ENCODE peak calls at places on chromosomes 6 and 20, in eight cellular contexts. One of them, this sample, is unnamed.

GRCh38 chr6:106894978-106895702 is 79.4 kb downstream of the CD24 start:
- DNase-seq in stimulated activated naive B cell treated with anti-CD40 and anti-IgM and Interleukin-4, amounts not matched to agents 10 μg/mL and 1 μg/mL and 100 μg/mL, for 72 hours: no peak
- DNase-seq in T-helper 2 cell: no peak
- DNase-seq in activated CD4-positive, alpha-beta T cell treated with anti-CD3 and anti-CD28 coated beads, Interleukin-2, amount 10 ng/mL, durations not matched to agents 7 days and 5 days: no peak
- DNase-seq in HS-5: peak; percentile 2
- DNase-seq in stimulated activated CD8-positive, alpha-beta memory T cell treated with anti-CD3 and anti-CD28 coated beads, Interleukin-7, amount 100 ng/mL, for 1 hour: no peak
- DNase-seq in CD8-positive, alpha-beta T cell: no peak
- DNase-seq in stimulated activated naive CD4-positive, alpha-beta T cell: no peak
- DNase-seq in this sample: peak; percentile 20

GRCh38 chr6:105432797-105433196 is 29.9 kb upstream of the PREP start:
- DNase-seq in stimulated activated naive B cell treated with anti-CD40 and anti-IgM and Interleukin-4, amounts not matched to agents 10 μg/mL and 1 μg/mL and 100 μg/mL, for 72 hours: no peak
- DNase-seq in T-helper 2 cell: no peak
- DNase-seq in activated CD4-positive, alpha-beta T cell treated with anti-CD3 and anti-CD28 coated beads, Interleukin-2, amount 10 ng/mL, durations not matched to agents 7 days and 5 days: no peak
- DNase-seq in HS-5: peak; percentile 88
- DNase-seq in stimulated activated CD8-positive, alpha-beta memory T cell treated with anti-CD3 and anti-CD28 coated beads, Interleukin-7, amount 100 ng/mL, for 1 hour: no peak
- DNase-seq in CD8-positive, alpha-beta T cell: no peak
- DNase-seq in stimulated activated naive CD4-positive, alpha-beta T cell: no peak
- DNase-seq in this sample: peak; percentile 85

GRCh38 chr20:36830791-36831691 is 44.9 kb upstream of the TLDC2 start:
- DNase-seq in stimulated activated naive B cell treated with anti-CD40 and anti-IgM and Interleukin-4, amounts not matched to agents 10 μg/mL and 1 μg/mL and 100 μg/mL, for 72 hours: no peak
- DNase-seq in T-helper 2 cell: no peak
- DNase-seq in activated CD4-positive, alpha-beta T cell treated with anti-CD3 and anti-CD28 coated beads, Interleukin-2, amount 10 ng/mL, durations not matched to agents 7 days and 5 days: no peak
- DNase-seq in HS-5: no peak
- DNase-seq in stimulated activated CD8-positive, alpha-beta memory T cell treated with anti-CD3 and anti-CD28 coated beads, Interleukin-7, amount 100 ng/mL, for 1 hour: no peak
- DNase-seq in CD8-positive, alpha-beta T cell: no peak
- DNase-seq in stimulated activated naive CD4-positive, alpha-beta T cell: no peak
- DNase-seq in this sample: no peak

GRCh38 chr20:13205402-13205801 is 15.7 kb upstream of the ISM1 start:
- DNase-seq in stimulated activated naive B cell treated with anti-CD40 and anti-IgM and Interleukin-4, amounts not matched to agents 10 μg/mL and 1 μg/mL and 100 μg/mL, for 72 hours: no peak
- DNase-seq in T-helper 2 cell: no peak
- DNase-seq in activated CD4-positive, alpha-beta T cell treated with anti-CD3 and anti-CD28 coated beads, Interleukin-2, amount 10 ng/mL, durations not matched to agents 7 days and 5 days: no peak
- DNase-seq in HS-5: no peak
- DNase-seq in stimulated activated CD8-positive, alpha-beta memory T cell treated with anti-CD3 and anti-CD28 coated beads, Interleukin-7, amount 100 ng/mL, for 1 hour: no peak
- DNase-seq in CD8-positive, alpha-beta T cell: no peak
- DNase-seq in stimulated activated naive CD4-positive, alpha-beta T cell: no peak
- DNase-seq in this sample: no peak

GRCh38 chr6:111269401-111269970 is 182.2 kb downstream of the SLC16A10 start:
- DNase-seq in stimulated activated naive B cell treated with anti-CD40 and anti-IgM and Interleukin-4, amounts not matched to agents 10 μg/mL and 1 μg/mL and 100 μg/mL, for 72 hours: no peak
- DNase-seq in T-helper 2 cell: no peak
- DNase-seq in activated CD4-positive, alpha-beta T cell treated with anti-CD3 and anti-CD28 coated beads, Interleukin-2, amount 10 ng/mL, durations not matched to agents 7 days and 5 days: no peak
- DNase-seq in HS-5: no peak
- DNase-seq in stimulated activated CD8-positive, alpha-beta memory T cell treated with anti-CD3 and anti-CD28 coated beads, Interleukin-7, amount 100 ng/mL, for 1 hour: no peak
- DNase-seq in CD8-positive, alpha-beta T cell: no peak
- DNase-seq in stimulated activated naive CD4-positive, alpha-beta T cell: no peak
- DNase-seq in this sample: no peak

GRCh38 chr6:152404936-152405595 is 232.1 kb downstream of the SYNE1 start:
- DNase-seq in stimulated activated naive B cell treated with anti-CD40 and anti-IgM and Interleukin-4, amounts not matched to agents 10 μg/mL and 1 μg/mL and 100 μg/mL, for 72 hours: no peak
- DNase-seq in T-helper 2 cell: no peak
- DNase-seq in activated CD4-positive, alpha-beta T cell treated with anti-CD3 and anti-CD28 coated beads, Interleukin-2, amount 10 ng/mL, durations not matched to agents 7 days and 5 days: no peak
- DNase-seq in HS-5: no peak
- DNase-seq in stimulated activated CD8-positive, alpha-beta memory T cell treated with anti-CD3 and anti-CD28 coated beads, Interleukin-7, amount 100 ng/mL, for 1 hour: no peak
- DNase-seq in CD8-positive, alpha-beta T cell: no peak
- DNase-seq in stimulated activated naive CD4-positive, alpha-beta T cell: no peak
- DNase-seq in this sample: no peak

GRCh38 chr6:38349795-38350194 is 289.9 kb downstream of the BTBD9 start:
- DNase-seq in stimulated activated naive B cell treated with anti-CD40 and anti-IgM and Interleukin-4, amounts not matched to agents 10 μg/mL and 1 μg/mL and 100 μg/mL, for 72 hours: no peak
- DNase-seq in T-helper 2 cell: no peak
- DNase-seq in activated CD4-positive, alpha-beta T cell treated with anti-CD3 and anti-CD28 coated beads, Interleukin-2, amount 10 ng/mL, durations not matched to agents 7 days and 5 days: no peak
- DNase-seq in HS-5: no peak
- DNase-seq in stimulated activated CD8-positive, alpha-beta memory T cell treated with anti-CD3 and anti-CD28 coated beads, Interleukin-7, amount 100 ng/mL, for 1 hour: no peak
- DNase-seq in CD8-positive, alpha-beta T cell: no peak
- DNase-seq in stimulated activated naive CD4-positive, alpha-beta T cell: no peak
- DNase-seq in this sample: peak; percentile 71

GRCh38 chr6:343960-344815 is 47.4 kb upstream of the IRF4 start:
- DNase-seq in stimulated activated naive B cell treated with anti-CD40 and anti-IgM and Interleukin-4, amounts not matched to agents 10 μg/mL and 1 μg/mL and 100 μg/mL, for 72 hours: no peak
- DNase-seq in T-helper 2 cell: no peak
- DNase-seq in activated CD4-positive, alpha-beta T cell treated with anti-CD3 and anti-CD28 coated beads, Interleukin-2, amount 10 ng/mL, durations not matched to agents 7 days and 5 days: no peak
- DNase-seq in HS-5: no peak
- DNase-seq in stimulated activated CD8-positive, alpha-beta memory T cell treated with anti-CD3 and anti-CD28 coated beads, Interleukin-7, amount 100 ng/mL, for 1 hour: no peak
- DNase-seq in CD8-positive, alpha-beta T cell: no peak
- DNase-seq in stimulated activated naive CD4-positive, alpha-beta T cell: no peak
- DNase-seq in this sample: no peak

GRCh38 chr20:8152183-8152582 is 20.1 kb downstream of the PLCB1 start:
- DNase-seq in stimulated activated naive B cell treated with anti-CD40 and anti-IgM and Interleukin-4, amounts not matched to agents 10 μg/mL and 1 μg/mL and 100 μg/mL, for 72 hours: no peak
- DNase-seq in T-helper 2 cell: no peak
- DNase-seq in activated CD4-positive, alpha-beta T cell treated with anti-CD3 and anti-CD28 coated beads, Interleukin-2, amount 10 ng/mL, durations not matched to agents 7 days and 5 days: no peak
- DNase-seq in HS-5: no peak
- DNase-seq in stimulated activated CD8-positive, alpha-beta memory T cell treated with anti-CD3 and anti-CD28 coated beads, Interleukin-7, amount 100 ng/mL, for 1 hour: no peak
- DNase-seq in CD8-positive, alpha-beta T cell: no peak
- DNase-seq in stimulated activated naive CD4-positive, alpha-beta T cell: no peak
- DNase-seq in this sample: no peak

GRCh38 chr20:50858525-50858924 is 63.7 kb downstream of the BCAS4 start:
- DNase-seq in stimulated activated naive B cell treated with anti-CD40 and anti-IgM and Interleukin-4, amounts not matched to agents 10 μg/mL and 1 μg/mL and 100 μg/mL, for 72 hours: no peak
- DNase-seq in T-helper 2 cell: no peak
- DNase-seq in activated CD4-positive, alpha-beta T cell treated with anti-CD3 and anti-CD28 coated beads, Interleukin-2, amount 10 ng/mL, durations not matched to agents 7 days and 5 days: no peak
- DNase-seq in HS-5: no peak
- DNase-seq in stimulated activated CD8-positive, alpha-beta memory T cell treated with anti-CD3 and anti-CD28 coated beads, Interleukin-7, amount 100 ng/mL, for 1 hour: no peak
- DNase-seq in CD8-positive, alpha-beta T cell: no peak
- DNase-seq in stimulated activated naive CD4-positive, alpha-beta T cell: no peak
- DNase-seq in this sample: no peak

GRCh38 chr6:15026832-15027231 is 219.0 kb upstream of the JARID2 start:
- DNase-seq in stimulated activated naive B cell treated with anti-CD40 and anti-IgM and Interleukin-4, amounts not matched to agents 10 μg/mL and 1 μg/mL and 100 μg/mL, for 72 hours: no peak
- DNase-seq in T-helper 2 cell: no peak
- DNase-seq in activated CD4-positive, alpha-beta T cell treated with anti-CD3 and anti-CD28 coated beads, Interleukin-2, amount 10 ng/mL, durations not matched to agents 7 days and 5 days: no peak
- DNase-seq in HS-5: no peak
- DNase-seq in stimulated activated CD8-positive, alpha-beta memory T cell treated with anti-CD3 and anti-CD28 coated beads, Interleukin-7, amount 100 ng/mL, for 1 hour: no peak
- DNase-seq in CD8-positive, alpha-beta T cell: no peak
- DNase-seq in stimulated activated naive CD4-positive, alpha-beta T cell: no peak
- DNase-seq in this sample: no peak

GRCh38 chr20:36298795-36299339 is 7.3 kb upstream of the DLGAP4 start:
- DNase-seq in stimulated activated naive B cell treated with anti-CD40 and anti-IgM and Interleukin-4, amounts not matched to agents 10 μg/mL and 1 μg/mL and 100 μg/mL, for 72 hours: no peak
- DNase-seq in T-helper 2 cell: no peak
- DNase-seq in activated CD4-positive, alpha-beta T cell treated with anti-CD3 and anti-CD28 coated beads, Interleukin-2, amount 10 ng/mL, durations not matched to agents 7 days and 5 days: no peak
- DNase-seq in HS-5: no peak
- DNase-seq in stimulated activated CD8-positive, alpha-beta memory T cell treated with anti-CD3 and anti-CD28 coated beads, Interleukin-7, amount 100 ng/mL, for 1 hour: no peak
- DNase-seq in CD8-positive, alpha-beta T cell: no peak
- DNase-seq in stimulated activated naive CD4-positive, alpha-beta T cell: no peak
- DNase-seq in this sample: no peak

GRCh38 chr6:33197431-33198048 is 2.9 kb downstream of the RXRB start:
- DNase-seq in stimulated activated naive B cell treated with anti-CD40 and anti-IgM and Interleukin-4, amounts not matched to agents 10 μg/mL and 1 μg/mL and 100 μg/mL, for 72 hours: no peak
- DNase-seq in T-helper 2 cell: no peak
- DNase-seq in activated CD4-positive, alpha-beta T cell treated with anti-CD3 and anti-CD28 coated beads, Interleukin-2, amount 10 ng/mL, durations not matched to agents 7 days and 5 days: peak; percentile 54
- DNase-seq in HS-5: no peak
- DNase-seq in stimulated activated CD8-positive, alpha-beta memory T cell treated with anti-CD3 and anti-CD28 coated beads, Interleukin-7, amount 100 ng/mL, for 1 hour: no peak
- DNase-seq in CD8-positive, alpha-beta T cell: no peak
- DNase-seq in stimulated activated naive CD4-positive, alpha-beta T cell: peak; percentile 23
- DNase-seq in this sample: peak; percentile 45

GRCh38 chr6:129105035-129105434 is 222.1 kb downstream of the LAMA2 start:
- DNase-seq in stimulated activated naive B cell treated with anti-CD40 and anti-IgM and Interleukin-4, amounts not matched to agents 10 μg/mL and 1 μg/mL and 100 μg/mL, for 72 hours: no peak
- DNase-seq in T-helper 2 cell: no peak
- DNase-seq in activated CD4-positive, alpha-beta T cell treated with anti-CD3 and anti-CD28 coated beads, Interleukin-2, amount 10 ng/mL, durations not matched to agents 7 days and 5 days: no peak
- DNase-seq in HS-5: no peak
- DNase-seq in stimulated activated CD8-positive, alpha-beta memory T cell treated with anti-CD3 and anti-CD28 coated beads, Interleukin-7, amount 100 ng/mL, for 1 hour: no peak
- DNase-seq in CD8-positive, alpha-beta T cell: no peak
- DNase-seq in stimulated activated naive CD4-positive, alpha-beta T cell: no peak
- DNase-seq in this sample: no peak

GRCh38 chr6:43401730-43402129 is 25.6 kb upstream of the ABCC10 start:
- DNase-seq in stimulated activated naive B cell treated with anti-CD40 and anti-IgM and Interleukin-4, amounts not matched to agents 10 μg/mL and 1 μg/mL and 100 μg/mL, for 72 hours: no peak
- DNase-seq in T-helper 2 cell: no peak
- DNase-seq in activated CD4-positive, alpha-beta T cell treated with anti-CD3 and anti-CD28 coated beads, Interleukin-2, amount 10 ng/mL, durations not matched to agents 7 days and 5 days: no peak
- DNase-seq in HS-5: no peak
- DNase-seq in stimulated activated CD8-positive, alpha-beta memory T cell treated with anti-CD3 and anti-CD28 coated beads, Interleukin-7, amount 100 ng/mL, for 1 hour: no peak
- DNase-seq in CD8-positive, alpha-beta T cell: no peak
- DNase-seq in stimulated activated naive CD4-positive, alpha-beta T cell: no peak
- DNase-seq in this sample: no peak

GRCh38 chr6:148021715-148022114 is 320.9 kb upstream of the SASH1 start:
- DNase-seq in stimulated activated naive B cell treated with anti-CD40 and anti-IgM and Interleukin-4, amounts not matched to agents 10 μg/mL and 1 μg/mL and 100 μg/mL, for 72 hours: no peak
- DNase-seq in T-helper 2 cell: no peak
- DNase-seq in activated CD4-positive, alpha-beta T cell treated with anti-CD3 and anti-CD28 coated beads, Interleukin-2, amount 10 ng/mL, durations not matched to agents 7 days and 5 days: no peak
- DNase-seq in HS-5: no peak
- DNase-seq in stimulated activated CD8-positive, alpha-beta memory T cell treated with anti-CD3 and anti-CD28 coated beads, Interleukin-7, amount 100 ng/mL, for 1 hour: no peak
- DNase-seq in CD8-positive, alpha-beta T cell: no peak
- DNase-seq in stimulated activated naive CD4-positive, alpha-beta T cell: no peak
- DNase-seq in this sample: no peak

GRCh38 chr20:49757597-49757996 is 43.9 kb upstream of the B4GALT5 start:
- DNase-seq in stimulated activated naive B cell treated with anti-CD40 and anti-IgM and Interleukin-4, amounts not matched to agents 10 μg/mL and 1 μg/mL and 100 μg/mL, for 72 hours: no peak
- DNase-seq in T-helper 2 cell: no peak
- DNase-seq in activated CD4-positive, alpha-beta T cell treated with anti-CD3 and anti-CD28 coated beads, Interleukin-2, amount 10 ng/mL, durations not matched to agents 7 days and 5 days: no peak
- DNase-seq in HS-5: no peak
- DNase-seq in stimulated activated CD8-positive, alpha-beta memory T cell treated with anti-CD3 and anti-CD28 coated beads, Interleukin-7, amount 100 ng/mL, for 1 hour: no peak
- DNase-seq in CD8-positive, alpha-beta T cell: no peak
- DNase-seq in stimulated activated naive CD4-positive, alpha-beta T cell: no peak
- DNase-seq in this sample: no peak

GRCh38 chr6:113450061-113450465 is 407.1 kb upstream of the MARCKS start:
- DNase-seq in stimulated activated naive B cell treated with anti-CD40 and anti-IgM and Interleukin-4, amounts not matched to agents 10 μg/mL and 1 μg/mL and 100 μg/mL, for 72 hours: no peak
- DNase-seq in T-helper 2 cell: no peak
- DNase-seq in activated CD4-positive, alpha-beta T cell treated with anti-CD3 and anti-CD28 coated beads, Interleukin-2, amount 10 ng/mL, durations not matched to agents 7 days and 5 days: no peak
- DNase-seq in HS-5: no peak
- DNase-seq in stimulated activated CD8-positive, alpha-beta memory T cell treated with anti-CD3 and anti-CD28 coated beads, Interleukin-7, amount 100 ng/mL, for 1 hour: no peak
- DNase-seq in CD8-positive, alpha-beta T cell: no peak
- DNase-seq in stimulated activated naive CD4-positive, alpha-beta T cell: no peak
- DNase-seq in this sample: no peak

GRCh38 chr20:20360464-20360863 is 7.4 kb upstream of the INSM1 start:
- DNase-seq in stimulated activated naive B cell treated with anti-CD40 and anti-IgM and Interleukin-4, amounts not matched to agents 10 μg/mL and 1 μg/mL and 100 μg/mL, for 72 hours: no peak
- DNase-seq in T-helper 2 cell: no peak
- DNase-seq in activated CD4-positive, alpha-beta T cell treated with anti-CD3 and anti-CD28 coated beads, Interleukin-2, amount 10 ng/mL, durations not matched to agents 7 days and 5 days: peak; percentile 38
- DNase-seq in HS-5: peak; percentile 28
- DNase-seq in stimulated activated CD8-positive, alpha-beta memory T cell treated with anti-CD3 and anti-CD28 coated beads, Interleukin-7, amount 100 ng/mL, for 1 hour: no peak
- DNase-seq in CD8-positive, alpha-beta T cell: peak; percentile 4
- DNase-seq in stimulated activated naive CD4-positive, alpha-beta T cell: no peak
- DNase-seq in this sample: peak; percentile 27

GRCh38 chr6:90175627-90176538 is 120.8 kb downstream of the BACH2 start:
- DNase-seq in stimulated activated naive B cell treated with anti-CD40 and anti-IgM and Interleukin-4, amounts not matched to agents 10 μg/mL and 1 μg/mL and 100 μg/mL, for 72 hours: peak; percentile 78
- DNase-seq in T-helper 2 cell: no peak
- DNase-seq in activated CD4-positive, alpha-beta T cell treated with anti-CD3 and anti-CD28 coated beads, Interleukin-2, amount 10 ng/mL, durations not matched to agents 7 days and 5 days: peak; percentile 38
- DNase-seq in HS-5: no peak
- DNase-seq in stimulated activated CD8-positive, alpha-beta memory T cell treated with anti-CD3 and anti-CD28 coated beads, Interleukin-7, amount 100 ng/mL, for 1 hour: no peak
- DNase-seq in CD8-positive, alpha-beta T cell: no peak
- DNase-seq in stimulated activated naive CD4-positive, alpha-beta T cell: peak; percentile 34
- DNase-seq in this sample: no peak

GRCh38 chr6:4313044-4313686 is 177.8 kb upstream of the ECI2 start:
- DNase-seq in stimulated activated naive B cell treated with anti-CD40 and anti-IgM and Interleukin-4, amounts not matched to agents 10 μg/mL and 1 μg/mL and 100 μg/mL, for 72 hours: no peak
- DNase-seq in T-helper 2 cell: no peak
- DNase-seq in activated CD4-positive, alpha-beta T cell treated with anti-CD3 and anti-CD28 coated beads, Interleukin-2, amount 10 ng/mL, durations not matched to agents 7 days and 5 days: no peak
- DNase-seq in HS-5: peak; percentile 83
- DNase-seq in stimulated activated CD8-positive, alpha-beta memory T cell treated with anti-CD3 and anti-CD28 coated beads, Interleukin-7, amount 100 ng/mL, for 1 hour: no peak
- DNase-seq in CD8-positive, alpha-beta T cell: no peak
- DNase-seq in stimulated activated naive CD4-positive, alpha-beta T cell: no peak
- DNase-seq in this sample: peak; percentile 89

GRCh38 chr6:16316741-16317251 is 78.4 kb downstream of the GMPR start:
- DNase-seq in stimulated activated naive B cell treated with anti-CD40 and anti-IgM and Interleukin-4, amounts not matched to agents 10 μg/mL and 1 μg/mL and 100 μg/mL, for 72 hours: no peak
- DNase-seq in T-helper 2 cell: no peak
- DNase-seq in activated CD4-positive, alpha-beta T cell treated with anti-CD3 and anti-CD28 coated beads, Interleukin-2, amount 10 ng/mL, durations not matched to agents 7 days and 5 days: peak; percentile 58
- DNase-seq in HS-5: no peak
- DNase-seq in stimulated activated CD8-positive, alpha-beta memory T cell treated with anti-CD3 and anti-CD28 coated beads, Interleukin-7, amount 100 ng/mL, for 1 hour: no peak
- DNase-seq in CD8-positive, alpha-beta T cell: no peak
- DNase-seq in stimulated activated naive CD4-positive, alpha-beta T cell: peak; percentile 10
- DNase-seq in this sample: no peak

GRCh38 chr20:46060301-46060881 is 29.4 kb downstream of the NCOA5 start:
- DNase-seq in stimulated activated naive B cell treated with anti-CD40 and anti-IgM and Interleukin-4, amounts not matched to agents 10 μg/mL and 1 μg/mL and 100 μg/mL, for 72 hours: peak; percentile 48
- DNase-seq in T-helper 2 cell: no peak
- DNase-seq in activated CD4-positive, alpha-beta T cell treated with anti-CD3 and anti-CD28 coated beads, Interleukin-2, amount 10 ng/mL, durations not matched to agents 7 days and 5 days: no peak
- DNase-seq in HS-5: no peak
- DNase-seq in stimulated activated CD8-positive, alpha-beta memory T cell treated with anti-CD3 and anti-CD28 coated beads, Interleukin-7, amount 100 ng/mL, for 1 hour: no peak
- DNase-seq in CD8-positive, alpha-beta T cell: no peak
- DNase-seq in stimulated activated naive CD4-positive, alpha-beta T cell: no peak
- DNase-seq in this sample: no peak

GRCh38 chr6:125904871-125905270 is 51.7 kb upstream of the HINT3 start:
- DNase-seq in stimulated activated naive B cell treated with anti-CD40 and anti-IgM and Interleukin-4, amounts not matched to agents 10 μg/mL and 1 μg/mL and 100 μg/mL, for 72 hours: peak; percentile 8
- DNase-seq in T-helper 2 cell: no peak
- DNase-seq in activated CD4-positive, alpha-beta T cell treated with anti-CD3 and anti-CD28 coated beads, Interleukin-2, amount 10 ng/mL, durations not matched to agents 7 days and 5 days: peak; percentile 44
- DNase-seq in HS-5: peak; percentile 59
- DNase-seq in stimulated activated CD8-positive, alpha-beta memory T cell treated with anti-CD3 and anti-CD28 coated beads, Interleukin-7, amount 100 ng/mL, for 1 hour: no peak
- DNase-seq in CD8-positive, alpha-beta T cell: no peak
- DNase-seq in stimulated activated naive CD4-positive, alpha-beta T cell: no peak
- DNase-seq in this sample: no peak

GRCh38 chr6:139628220-139628619 is 253.8 kb upstream of the CITED2 start:
- DNase-seq in stimulated activated naive B cell treated with anti-CD40 and anti-IgM and Interleukin-4, amounts not matched to agents 10 μg/mL and 1 μg/mL and 100 μg/mL, for 72 hours: no peak
- DNase-seq in T-helper 2 cell: no peak
- DNase-seq in activated CD4-positive, alpha-beta T cell treated with anti-CD3 and anti-CD28 coated beads, Interleukin-2, amount 10 ng/mL, durations not matched to agents 7 days and 5 days: no peak
- DNase-seq in HS-5: no peak
- DNase-seq in stimulated activated CD8-positive, alpha-beta memory T cell treated with anti-CD3 and anti-CD28 coated beads, Interleukin-7, amount 100 ng/mL, for 1 hour: no peak
- DNase-seq in CD8-positive, alpha-beta T cell: no peak
- DNase-seq in stimulated activated naive CD4-positive, alpha-beta T cell: no peak
- DNase-seq in this sample: no peak

GRCh38 chr20:3980260-3981131 is 34.9 kb downstream of the RNF24 start:
- DNase-seq in stimulated activated naive B cell treated with anti-CD40 and anti-IgM and Interleukin-4, amounts not matched to agents 10 μg/mL and 1 μg/mL and 100 μg/mL, for 72 hours: no peak
- DNase-seq in T-helper 2 cell: no peak
- DNase-seq in activated CD4-positive, alpha-beta T cell treated with anti-CD3 and anti-CD28 coated beads, Interleukin-2, amount 10 ng/mL, durations not matched to agents 7 days and 5 days: peak; percentile 20
- DNase-seq in HS-5: peak; percentile 51
- DNase-seq in stimulated activated CD8-positive, alpha-beta memory T cell treated with anti-CD3 and anti-CD28 coated beads, Interleukin-7, amount 100 ng/mL, for 1 hour: no peak
- DNase-seq in CD8-positive, alpha-beta T cell: no peak
- DNase-seq in stimulated activated naive CD4-positive, alpha-beta T cell: no peak
- DNase-seq in this sample: no peak

GRCh38 chr6:8383584-8383983 is 51.8 kb downstream of the SLC35B3 start:
- DNase-seq in stimulated activated naive B cell treated with anti-CD40 and anti-IgM and Interleukin-4, amounts not matched to agents 10 μg/mL and 1 μg/mL and 100 μg/mL, for 72 hours: no peak
- DNase-seq in T-helper 2 cell: no peak
- DNase-seq in activated CD4-positive, alpha-beta T cell treated with anti-CD3 and anti-CD28 coated beads, Interleukin-2, amount 10 ng/mL, durations not matched to agents 7 days and 5 days: no peak
- DNase-seq in HS-5: no peak
- DNase-seq in stimulated activated CD8-positive, alpha-beta memory T cell treated with anti-CD3 and anti-CD28 coated beads, Interleukin-7, amount 100 ng/mL, for 1 hour: no peak
- DNase-seq in CD8-positive, alpha-beta T cell: no peak
- DNase-seq in stimulated activated naive CD4-positive, alpha-beta T cell: no peak
- DNase-seq in this sample: no peak

GRCh38 chr6:164927288-164928040 is 381.9 kb downstream of the C6orf118 start:
- DNase-seq in stimulated activated naive B cell treated with anti-CD40 and anti-IgM and Interleukin-4, amounts not matched to agents 10 μg/mL and 1 μg/mL and 100 μg/mL, for 72 hours: peak; percentile 40
- DNase-seq in T-helper 2 cell: peak; percentile 25
- DNase-seq in activated CD4-positive, alpha-beta T cell treated with anti-CD3 and anti-CD28 coated beads, Interleukin-2, amount 10 ng/mL, durations not matched to agents 7 days and 5 days: peak; percentile 50
- DNase-seq in HS-5: peak; percentile 23
- DNase-seq in stimulated activated CD8-positive, alpha-beta memory T cell treated with anti-CD3 and anti-CD28 coated beads, Interleukin-7, amount 100 ng/mL, for 1 hour: no peak
- DNase-seq in CD8-positive, alpha-beta T cell: peak; percentile 28
- DNase-seq in stimulated activated naive CD4-positive, alpha-beta T cell: peak; percentile 21
- DNase-seq in this sample: peak; percentile 7

GRCh38 chr6:3757241-3757641 is 5.7 kb upstream of the PXDC1 start:
- DNase-seq in stimulated activated naive B cell treated with anti-CD40 and anti-IgM and Interleukin-4, amounts not matched to agents 10 μg/mL and 1 μg/mL and 100 μg/mL, for 72 hours: no peak
- DNase-seq in T-helper 2 cell: no peak
- DNase-seq in activated CD4-positive, alpha-beta T cell treated with anti-CD3 and anti-CD28 coated beads, Interleukin-2, amount 10 ng/mL, durations not matched to agents 7 days and 5 days: no peak
- DNase-seq in HS-5: no peak
- DNase-seq in stimulated activated CD8-positive, alpha-beta memory T cell treated with anti-CD3 and anti-CD28 coated beads, Interleukin-7, amount 100 ng/mL, for 1 hour: no peak
- DNase-seq in CD8-positive, alpha-beta T cell: no peak
- DNase-seq in stimulated activated naive CD4-positive, alpha-beta T cell: no peak
- DNase-seq in this sample: no peak

GRCh38 chr6:26594730-26595632 is 1.8 kb upstream of the ABT1 start:
- DNase-seq in stimulated activated naive B cell treated with anti-CD40 and anti-IgM and Interleukin-4, amounts not matched to agents 10 μg/mL and 1 μg/mL and 100 μg/mL, for 72 hours: no peak
- DNase-seq in T-helper 2 cell: no peak
- DNase-seq in activated CD4-positive, alpha-beta T cell treated with anti-CD3 and anti-CD28 coated beads, Interleukin-2, amount 10 ng/mL, durations not matched to agents 7 days and 5 days: no peak
- DNase-seq in HS-5: peak; percentile 83
- DNase-seq in stimulated activated CD8-positive, alpha-beta memory T cell treated with anti-CD3 and anti-CD28 coated beads, Interleukin-7, amount 100 ng/mL, for 1 hour: no peak
- DNase-seq in CD8-positive, alpha-beta T cell: no peak
- DNase-seq in stimulated activated naive CD4-positive, alpha-beta T cell: no peak
- DNase-seq in this sample: no peak

GRCh38 chr6:38508894-38509293 is 130.8 kb downstream of the BTBD9 start:
- DNase-seq in stimulated activated naive B cell treated with anti-CD40 and anti-IgM and Interleukin-4, amounts not matched to agents 10 μg/mL and 1 μg/mL and 100 μg/mL, for 72 hours: no peak
- DNase-seq in T-helper 2 cell: no peak
- DNase-seq in activated CD4-positive, alpha-beta T cell treated with anti-CD3 and anti-CD28 coated beads, Interleukin-2, amount 10 ng/mL, durations not matched to agents 7 days and 5 days: no peak
- DNase-seq in HS-5: no peak
- DNase-seq in stimulated activated CD8-positive, alpha-beta memory T cell treated with anti-CD3 and anti-CD28 coated beads, Interleukin-7, amount 100 ng/mL, for 1 hour: no peak
- DNase-seq in CD8-positive, alpha-beta T cell: no peak
- DNase-seq in stimulated activated naive CD4-positive, alpha-beta T cell: no peak
- DNase-seq in this sample: no peak

GRCh38 chr6:170102582-170103481 is 188.0 kb downstream of the DLL1 start:
- DNase-seq in stimulated activated naive B cell treated with anti-CD40 and anti-IgM and Interleukin-4, amounts not matched to agents 10 μg/mL and 1 μg/mL and 100 μg/mL, for 72 hours: no peak
- DNase-seq in T-helper 2 cell: no peak
- DNase-seq in activated CD4-positive, alpha-beta T cell treated with anti-CD3 and anti-CD28 coated beads, Interleukin-2, amount 10 ng/mL, durations not matched to agents 7 days and 5 days: no peak
- DNase-seq in HS-5: no peak
- DNase-seq in stimulated activated CD8-positive, alpha-beta memory T cell treated with anti-CD3 and anti-CD28 coated beads, Interleukin-7, amount 100 ng/mL, for 1 hour: no peak
- DNase-seq in CD8-positive, alpha-beta T cell: no peak
- DNase-seq in stimulated activated naive CD4-positive, alpha-beta T cell: no peak
- DNase-seq in this sample: no peak

GRCh38 chr6:128882991-128883571 is at the start of gene LAMA2:
- DNase-seq in stimulated activated naive B cell treated with anti-CD40 and anti-IgM and Interleukin-4, amounts not matched to agents 10 μg/mL and 1 μg/mL and 100 μg/mL, for 72 hours: no peak
- DNase-seq in T-helper 2 cell: no peak
- DNase-seq in activated CD4-positive, alpha-beta T cell treated with anti-CD3 and anti-CD28 coated beads, Interleukin-2, amount 10 ng/mL, durations not matched to agents 7 days and 5 days: no peak
- DNase-seq in HS-5: no peak
- DNase-seq in stimulated activated CD8-positive, alpha-beta memory T cell treated with anti-CD3 and anti-CD28 coated beads, Interleukin-7, amount 100 ng/mL, for 1 hour: no peak
- DNase-seq in CD8-positive, alpha-beta T cell: no peak
- DNase-seq in stimulated activated naive CD4-positive, alpha-beta T cell: no peak
- DNase-seq in this sample: peak; percentile 33

GRCh38 chr20:23249541-23249940 is 101.0 kb upstream of the NXT1 start:
- DNase-seq in stimulated activated naive B cell treated with anti-CD40 and anti-IgM and Interleukin-4, amounts not matched to agents 10 μg/mL and 1 μg/mL and 100 μg/mL, for 72 hours: no peak
- DNase-seq in T-helper 2 cell: no peak
- DNase-seq in activated CD4-positive, alpha-beta T cell treated with anti-CD3 and anti-CD28 coated beads, Interleukin-2, amount 10 ng/mL, durations not matched to agents 7 days and 5 days: no peak
- DNase-seq in HS-5: no peak
- DNase-seq in stimulated activated CD8-positive, alpha-beta memory T cell treated with anti-CD3 and anti-CD28 coated beads, Interleukin-7, amount 100 ng/mL, for 1 hour: no peak
- DNase-seq in CD8-positive, alpha-beta T cell: no peak
- DNase-seq in stimulated activated naive CD4-positive, alpha-beta T cell: no peak
- DNase-seq in this sample: no peak

This sample was measured in retinal pigment epithelial cell.